ENCODE peak calls at places on chromosomes 16 and 17, in seven cellular contexts. U is MM.1S, K is GM23338, X is neural progenitor cell, F is PC-3, T is fibroblast of lung, S is H1. W is an unnamed sample.
A peak's percentile ranks its signal among the peaks of the same experiment; 100 is the strongest.

GRCh38 chr17:76824103-76824502 is 44.1 kb upstream of the MGAT5B start:
- DNase-seq in T (no peak), X (no peak), U (no peak), K (no peak), S (no peak), F (no peak), W (no peak)

GRCh38 chr16:86555763-86556130 is 712 bp upstream of the MTHFSD start:
- DNase-seq in U (no peak), F (no peak), T (no peak), K (peak; percentile 1), X (no peak), S (no peak), W (no peak)

GRCh38 chr17:14428640-14429029 is 127.8 kb downstream of the HS3ST3B1 start:
- DNase-seq in T (no peak), F (no peak), X (no peak), S (no peak), K (no peak), U (peak; percentile 33), W (no peak)

GRCh38 chr16:54633943-54634362 is 296.7 kb upstream of the IRX5 start:
- DNase-seq in F (no peak), U (peak; percentile 27), K (peak; percentile 85), X (peak; percentile 65), T (no peak), S (peak; percentile 55), W (peak; percentile 56)

GRCh38 chr16:89039756-89040155 is 53.9 kb upstream of the ACSF3 start:
- DNase-seq in T (no peak), X (no peak), U (no peak), S (no peak), K (no peak), F (no peak), W (no peak)

GRCh38 chr16:4425378-4426020 is at the start of gene DNAJA3:
- DNase-seq in K (peak; percentile 93), X (peak; percentile 98), T (peak; percentile 98), S (peak; percentile 95), F (peak; percentile 86), U (peak; percentile 96), W (peak; percentile 95)

GRCh38 chr17:82691714-82692113 is 6.8 kb downstream of the RAB40B start:
- DNase-seq in T (no peak), K (no peak), F (no peak), X (no peak), U (no peak), S (no peak), W (no peak)

GRCh38 chr17:63702223-63702577 is 2.3 kb upstream of the LIMD2 start:
- DNase-seq in S (no peak), K (no peak), T (no peak), U (no peak), X (no peak), F (no peak), W (no peak)

GRCh38 chr16:84884311-84885023 is 64.7 kb downstream of the CRISPLD2 start:
- DNase-seq in T (no peak), U (no peak), F (peak; percentile 30), K (no peak), S (peak; percentile 62), X (peak; percentile 33), W (no peak)

GRCh38 chr16:70157477-70158260 is 15.9 kb upstream of the CLEC18C start:
- DNase-seq in U (no peak), X (no peak), S (no peak), T (no peak), K (no peak), F (no peak), W (no peak)

GRCh38 chr16:24539850-24540484 is 601 bp downstream of the RBBP6 start:
- DNase-seq in F (no peak), S (no peak), X (peak; percentile 52), U (peak; percentile 59), K (peak; percentile 33), T (peak; percentile 47), W (peak; percentile 58)

GRCh38 chr17:2312736-2313135 is 9.0 kb downstream of the SRR start:
- DNase-seq in F (no peak), T (peak; percentile 28), S (no peak), X (no peak), U (no peak), K (no peak), W (no peak)

GRCh38 chr16:54459509-54460235 is 173.1 kb upstream of the IRX3 start:
- DNase-seq in K (no peak), X (no peak), U (no peak), T (peak; percentile 28), F (no peak), S (no peak), W (peak; percentile 37)

DNA sequence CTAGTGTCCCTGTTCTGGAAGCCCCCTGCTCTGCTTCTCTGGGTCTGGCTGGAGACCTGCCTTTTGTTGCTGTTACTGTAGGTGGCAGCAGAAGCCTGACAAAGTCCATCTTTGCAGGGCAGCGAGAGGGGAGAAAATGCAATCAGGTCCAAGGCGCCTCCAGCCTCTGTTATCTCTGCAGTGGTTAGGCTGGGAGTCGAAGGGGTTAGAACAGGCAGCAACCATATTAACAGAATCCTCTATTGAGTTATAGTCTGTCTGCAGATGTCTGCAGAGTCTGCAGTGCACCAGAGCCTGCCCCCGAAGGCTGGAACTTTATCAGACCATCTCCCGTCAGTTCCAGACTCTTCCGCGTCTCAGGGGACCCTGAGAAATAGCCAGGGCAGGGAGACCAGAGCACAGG is 404.9 kb upstream of the EEF2KMT start:
- DNase-seq in F (no peak), T (no peak), S (peak; percentile 73), U (no peak), K (peak; percentile 76), X (peak; percentile 82), W (peak; percentile 70)
- H3K27me3 ChIP-seq in F (no peaks in the 10 kb centered on the region), T (no peaks in the 10 kb centered on the region), S (no peaks in the 10 kb centered on the region), U (no peaks in the 10 kb centered on the region), K (no peaks in the 10 kb centered on the region), X (no peaks in the 10 kb centered on the region), W (no peaks in the 10 kb centered on the region)

DNA sequence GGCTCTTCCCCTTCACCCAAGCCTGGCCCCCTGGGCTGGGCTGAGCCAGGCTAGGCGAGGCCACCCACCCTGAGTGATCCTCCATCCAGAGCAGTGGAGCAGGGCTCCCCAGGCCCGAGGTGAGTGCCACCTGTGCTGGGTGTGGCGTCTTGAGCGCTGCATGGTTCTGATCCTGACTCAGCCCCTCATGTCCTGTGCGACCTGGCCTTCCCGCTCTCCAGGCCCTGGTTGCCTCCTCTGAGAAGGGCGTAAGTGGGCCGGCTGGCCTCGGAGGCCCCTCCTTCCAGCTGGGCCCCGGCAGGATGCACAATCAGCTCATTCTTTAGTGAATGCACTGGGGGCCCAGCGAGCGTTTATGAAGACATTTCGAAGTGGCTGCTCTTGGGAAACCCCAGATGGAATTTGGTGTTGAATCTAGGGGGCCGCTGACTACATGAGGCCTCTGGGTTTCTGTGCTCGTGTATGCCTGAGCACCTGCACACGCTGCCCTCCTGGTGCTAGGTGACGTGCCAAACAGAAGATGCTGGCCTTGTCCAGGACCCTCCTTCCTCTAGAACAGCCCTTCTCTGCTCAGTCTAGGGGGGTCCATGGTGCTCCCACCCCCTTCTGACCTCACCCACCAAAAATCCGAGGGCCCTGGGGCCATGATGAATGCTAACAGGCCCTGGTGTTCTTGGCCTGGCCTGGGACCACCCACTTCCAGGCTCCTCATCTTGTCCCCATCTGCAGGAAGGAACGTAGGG is 3.7 kb upstream of the TMEM92 start:
- DNase-seq in F (no peak), T (peak; percentile 82), S (peak; percentile 49), X (peak; percentile 50), U (no peak), K (peak; percentile 38), W (no peak)
- TF ChIP-seq CTCF in F (no peak), T (no peak), S (no peak), X (no peak), U (no peak), K (no peak), W (no peak)

GRCh38 chr16:57167951-57168350 is 17.9 kb downstream of the PSME3IP1 start:
- DNase-seq in K (peak; percentile 63), F (peak; percentile 57), X (peak; percentile 64), T (peak; percentile 87), U (peak; percentile 69), S (no peak), W (peak; percentile 82)
- TF ChIP-seq EZH2 in K (no peak), F (no peak), X (no peak), T (no peak), U (no peak), S (no peak), W (no peak)

DNA sequence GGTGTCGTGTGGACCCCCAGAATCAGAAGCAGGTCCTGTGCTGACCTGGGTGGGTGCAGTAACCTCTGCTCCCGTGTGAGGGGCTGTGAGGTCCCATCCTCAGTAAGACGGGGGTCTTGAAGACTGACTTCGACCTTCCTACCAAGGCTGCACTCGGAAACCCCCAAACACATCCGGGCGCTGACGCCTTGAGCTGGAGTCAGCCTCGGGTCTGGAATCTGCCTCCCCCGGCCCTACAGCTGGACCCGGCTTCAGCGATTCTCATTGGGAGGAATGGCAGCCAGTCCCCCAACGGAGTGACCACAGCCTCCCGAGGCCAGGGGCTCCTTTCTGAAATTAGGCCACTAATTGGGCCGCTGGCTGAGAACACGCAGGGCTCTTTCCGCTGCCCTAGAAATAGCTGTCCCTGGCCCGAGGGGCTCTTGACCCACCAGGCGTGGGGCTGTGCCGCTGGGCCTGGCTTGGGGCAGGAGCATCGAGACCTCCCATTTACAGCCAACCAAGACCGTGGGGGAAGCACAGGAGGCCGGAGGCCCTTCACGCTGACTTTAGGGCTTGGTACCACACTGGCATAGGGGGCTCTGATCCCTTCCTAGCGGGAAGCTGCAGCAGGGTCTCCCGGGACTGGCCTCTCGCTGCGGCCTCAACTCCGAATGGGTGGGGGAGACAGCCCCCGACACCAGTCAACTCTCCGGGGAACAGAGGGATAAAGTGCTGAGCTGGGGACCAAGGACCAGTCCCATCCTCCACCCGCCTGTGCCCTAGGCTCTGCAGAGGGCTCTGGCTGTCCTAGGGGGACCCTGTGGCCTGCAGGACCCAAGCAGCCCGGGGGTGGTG is 2.6 kb upstream of the GNG13 start:
- DNase-seq in K (no peak), X (no peak), S (no peak), T (no peak), U (no peak), F (no peak), W (no peak)
- H3K27me3 ChIP-seq in K (peaks cover 43% of the 10 kb centered on the region), X (peaks cover 68% of the 10 kb centered on the region), S (peaks cover 21% of the 10 kb centered on the region), T (peaks cover 19% of the 10 kb centered on the region), U (peaks cover 12% of the 10 kb centered on the region), F (no peaks in the 10 kb centered on the region), W (peaks cover 45% of the 10 kb centered on the region)

GRCh38 chr17:19013226-19013625 is 8.7 kb upstream of the FAM83G start:
- DNase-seq in U (no peak), F (no peak), T (no peak), X (no peak), K (no peak), S (no peak), W (no peak)

GRCh38 chr17:19012171-19013080 is 7.9 kb upstream of the FAM83G start:
- DNase-seq in T (no peak), U (no peak), X (no peak), S (no peak), K (no peak), F (no peak), W (no peak)

GRCh38 chr17:19010729-19011505 is 6.4 kb upstream of the FAM83G start:
- DNase-seq in T (no peak), K (no peak), F (peak; percentile 37), S (no peak), U (no peak), X (no peak), W (no peak)

GRCh38 chr17:19009970-19010369 is 5.4 kb upstream of the FAM83G start:
- DNase-seq in S (no peak), T (no peak), F (no peak), U (no peak), X (no peak), K (no peak), W (no peak)

DNA sequence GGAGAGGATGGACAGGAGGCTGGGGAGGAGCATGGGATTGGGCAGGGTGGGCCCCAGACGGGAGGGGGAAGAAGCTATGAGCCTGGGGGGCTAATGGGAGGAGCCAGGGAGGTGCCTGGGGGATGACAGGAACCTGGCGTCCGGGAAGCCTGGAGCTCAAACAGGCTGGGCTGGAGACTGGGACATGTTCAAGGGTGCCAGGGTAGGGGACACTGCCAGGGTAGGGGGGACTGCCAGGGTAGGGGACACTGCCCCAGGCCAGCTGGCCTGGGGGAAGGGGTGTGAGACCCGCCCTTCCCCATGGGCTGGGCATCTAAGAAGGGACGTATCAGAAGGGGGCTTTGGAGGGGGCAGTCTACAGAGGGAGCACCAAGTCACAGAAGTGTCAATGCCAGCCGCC is 7.0 kb upstream of the FAM83G start:
- DNase-seq in S (no peak), T (no peak), U (no peak), F (no peak), X (no peak), K (no peak), W (no peak)
- TF ChIP-seq CTCF in S (no peak), T (no peak), U (no peak), F (no peak), X (no peak), K (no peak), W (no peak)

W was measured in A673.